ENCODE peak calls at places on chromosomes 3 and 15, in ten cellular contexts. Q, F, D, E, M, P, G, W, K and H are unnamed samples.

GRCh38 chr15:58522391-58522790 is 90.6 kb downstream of the LIPC start:
- DNase-seq in F (no peak), M (no peak), W (no peak), E (no peak), P (peak), Q (no peak), G (no peak), D (no peak), K (no peak), H (peak)

GRCh38 chr15:81029416-81030367 is 29.0 kb downstream of the TLNRD1 start:
- DNase-seq in M (no peak), K (no peak), D (peak), W (peak), F (no peak), Q (no peak), G (peak), E (no peak), P (no peak), H (peak)

GRCh38 chr3:157530637-157531300 is 27.6 kb upstream of the VEPH1 start:
- DNase-seq in F (no peak), W (no peak), D (peak), P (peak), E (no peak), K (no peak), G (peak), M (no peak), Q (no peak), H (peak)

GRCh38 chr15:41605566-41605965 is 46.6 kb downstream of the TYRO3 start:
- DNase-seq in D (no peak), Q (no peak), F (no peak), G (peak), M (no peak), W (no peak), E (no peak), K (no peak), P (no peak), H (no peak)

GRCh38 chr3:14839236-14839635 is 20.5 kb downstream of the FGD5 start:
- DNase-seq in Q (no peak), K (no peak), E (no peak), D (no peak), P (no peak), W (no peak), G (no peak), F (no peak), M (no peak), H (no peak)

GRCh38 chr3:4828279-4829030 is 150.8 kb upstream of the BHLHE40 start:
- DNase-seq in K (peak), F (no peak), D (peak), M (no peak), Q (no peak), W (no peak), P (peak), G (no peak), E (no peak), H (peak)

GRCh38 chr3:52372822-52373504 is 56.8 kb downstream of the DNAH1 start:
- DNase-seq in K (no peak), P (no peak), E (no peak), W (peak), D (no peak), M (no peak), F (no peak), Q (no peak), G (no peak), H (peak)

GRCh38 chr3:156691920-156692319 is 17.5 kb downstream of the TIPARP start:
- DNase-seq in P (no peak), D (peak), Q (no peak), W (no peak), K (peak), F (no peak), G (peak), E (no peak), M (no peak), H (peak)

GRCh38 chr3:168025076-168025475 is 70.6 kb downstream of the GOLIM4 start:
- DNase-seq in D (peak), F (no peak), M (no peak), E (no peak), P (no peak), W (no peak), G (peak), K (peak), Q (no peak), H (no peak)

GRCh38 chr3:69107841-69108240 is 14.6 kb downstream of the LMOD3 start:
- DNase-seq in E (no peak), W (no peak), G (no peak), M (no peak), Q (no peak), P (no peak), D (no peak), F (no peak), K (no peak), H (no peak)

GRCh38 chr15:77104155-77104554 is 33.2 kb upstream of the TSPAN3 start:
- DNase-seq in Q (no peak), K (peak), F (no peak), W (no peak), M (no peak), D (no peak), P (no peak), G (peak), E (no peak), H (no peak)

GRCh38 chr3:103437850-103438249 is 1003.0 kb downstream of the ZPLD1 start:
- DNase-seq in F (no peak), P (no peak), M (no peak), D (no peak), W (no peak), G (no peak), E (no peak), K (no peak), Q (no peak), H (no peak)

GRCh38 chr3:151817473-151817872 is 3.6 kb downstream of the AADAC start:
- DNase-seq in E (no peak), F (no peak), M (no peak), K (no peak), G (no peak), P (no peak), W (no peak), Q (no peak), D (no peak), H (no peak)